ENCODE peak calls at places on chromosomes 16 and 17, in six cellular contexts. O, U, E, G, D and I are unnamed samples.

GRCh38 chr16:66135376-66135775 is 231.1 kb upstream of the CDH5 start:
- DNase-seq in O (no peak), U (peak), E (no peak), G (no peak), D (peak), I (no peak)

GRCh38 chr17:15883617-15884111 is 61.3 kb upstream of the ADORA2B start:
- DNase-seq in O (peak), U (no peak), E (no peak), G (no peak), D (no peak), I (no peak)

GRCh38 chr17:21177401-21177800 is 36.6 kb downstream of the TMEM11 start:
- DNase-seq in O (no peak), U (no peak), E (peak), G (no peak), D (peak), I (no peak)

GRCh38 chr16:72850021-72850420 is 197.9 kb downstream of the ZFHX3 start:
- DNase-seq in O (no peak), U (no peak), E (no peak), G (no peak), D (peak), I (no peak)

GRCh38 chr17:34527908-34528470 is 51.4 kb upstream of the TMEM132E start:
- DNase-seq in O (no peak), U (no peak), E (no peak), G (peak), D (no peak), I (no peak)

GRCh38 chr17:68906638-68907037 is 48.6 kb downstream of the ABCA8 start:
- DNase-seq in O (no peak), U (no peak), E (no peak), G (no peak), D (no peak), I (no peak)

GRCh38 chr16:68281368-68282063 is 17.2 kb downstream of the SLC7A6 start:
- DNase-seq in O (no peak), U (no peak), E (no peak), G (no peak), D (no peak), I (no peak)

GRCh38 chr17:14805348-14805747 is 459.8 kb downstream of the PMP22 start:
- DNase-seq in O (no peak), U (no peak), E (no peak), G (no peak), D (no peak), I (no peak)

GRCh38 chr17:68777243-68777855 is 176.2 kb upstream of the FAM20A start:
- DNase-seq in O (peak), U (peak), E (no peak), G (peak), D (peak), I (peak)

GRCh38 chr17:28599311-28600184 is 723 bp upstream of the SPAG5 start:
- DNase-seq in O (peak), U (peak), E (peak), G (peak), D (peak), I (no peak)

GRCh38 chr16:89360760-89361435 is 129.5 kb downstream of the ANKRD11 start:
- DNase-seq in O (peak), U (no peak), E (peak), G (no peak), D (no peak), I (no peak)

GRCh38 chr17:40224707-40225092 is 5.6 kb downstream of the WIPF2 start:
- DNase-seq in O (no peak), U (peak), E (no peak), G (no peak), D (peak), I (no peak)

GRCh38 chr17:75896360-75897075 is at the start of gene TRIM65:
- DNase-seq in O (peak), U (peak), E (peak), G (peak), D (peak), I (peak)

GRCh38 chr16:69494993-69495392 is 70.6 kb downstream of the CYB5B start:
- DNase-seq in O (peak), U (no peak), E (peak), G (peak), D (no peak), I (no peak)

GRCh38 chr16:15521390-15521757 is 87.0 kb downstream of the BMERB1 start:
- DNase-seq in O (no peak), U (no peak), E (no peak), G (no peak), D (no peak), I (no peak)

GRCh38 chr17:2083613-2084128 is 28.8 kb downstream of the HIC1 start:
- DNase-seq in O (peak), U (no peak), E (peak), G (no peak), D (no peak), I (no peak)

DNA sequence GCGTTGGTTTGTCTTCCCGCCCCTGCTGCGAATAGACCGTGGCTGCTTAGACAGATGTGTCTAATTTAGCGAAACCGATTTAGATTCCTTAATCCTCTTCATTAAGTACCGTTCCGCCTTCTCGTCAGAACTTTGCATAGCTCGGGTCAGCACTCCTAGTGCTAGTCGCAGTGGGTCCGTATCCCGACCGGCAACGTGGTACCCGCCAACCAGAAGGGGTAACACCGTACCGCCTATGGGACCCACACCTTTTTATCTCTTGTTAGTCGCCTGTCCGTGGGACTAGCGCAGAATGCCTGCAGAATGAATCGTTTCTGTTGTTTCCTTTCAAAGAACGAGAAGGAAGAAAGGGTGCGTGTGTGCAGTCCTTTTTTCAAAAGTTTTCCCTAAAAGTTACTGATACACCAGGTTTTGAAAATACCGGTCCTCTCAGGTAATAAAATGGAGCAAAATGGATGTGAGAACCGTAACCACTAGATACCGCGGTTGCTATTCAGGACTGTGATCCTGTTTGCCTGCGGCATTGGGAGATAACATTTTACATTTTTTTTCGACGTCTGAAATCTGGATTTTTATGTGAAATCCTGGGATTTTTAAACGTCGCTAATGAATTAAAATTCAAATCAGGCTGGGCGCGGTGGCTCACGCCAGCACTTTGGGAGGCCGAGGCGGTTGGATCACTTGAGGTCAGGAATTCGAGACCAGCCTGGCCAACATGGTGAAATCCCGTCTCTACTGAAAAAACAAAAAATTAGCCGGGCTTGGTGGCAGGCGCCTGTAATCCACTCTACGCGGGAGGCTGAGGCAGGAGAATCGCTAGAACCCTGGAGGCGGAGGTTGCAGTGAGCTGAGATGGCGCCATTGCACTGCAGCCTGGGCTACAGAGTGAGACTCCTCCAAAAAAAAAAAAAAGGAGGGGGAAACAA is 998 bp upstream of the SRSF1 start:
- DNase-seq in O (peak), U (no peak), E (peak), G (no peak), D (no peak), I (no peak)
- TF ChIP-seq CTCF in O (no peak), U (no peak), E (no peak), G (no peak), D (no peak), I (no peak)

GRCh38 chr17:79107499-79108231 is 33.0 kb downstream of the ENGASE start:
- DNase-seq in O (no peak), U (no peak), E (no peak), G (no peak), D (no peak), I (no peak)

GRCh38 chr17:79108870-79109269 is 34.2 kb downstream of the ENGASE start:
- DNase-seq in O (no peak), U (no peak), E (no peak), G (no peak), D (no peak), I (no peak)

GRCh38 chr17:79111097-79111496 is 36.5 kb downstream of the ENGASE start:
- DNase-seq in O (no peak), U (no peak), E (no peak), G (no peak), D (no peak), I (no peak)

GRCh38 chr17:79108232-79108850 is 33.7 kb downstream of the ENGASE start:
- DNase-seq in O (no peak), U (no peak), E (no peak), G (no peak), D (no peak), I (no peak)

DNA sequence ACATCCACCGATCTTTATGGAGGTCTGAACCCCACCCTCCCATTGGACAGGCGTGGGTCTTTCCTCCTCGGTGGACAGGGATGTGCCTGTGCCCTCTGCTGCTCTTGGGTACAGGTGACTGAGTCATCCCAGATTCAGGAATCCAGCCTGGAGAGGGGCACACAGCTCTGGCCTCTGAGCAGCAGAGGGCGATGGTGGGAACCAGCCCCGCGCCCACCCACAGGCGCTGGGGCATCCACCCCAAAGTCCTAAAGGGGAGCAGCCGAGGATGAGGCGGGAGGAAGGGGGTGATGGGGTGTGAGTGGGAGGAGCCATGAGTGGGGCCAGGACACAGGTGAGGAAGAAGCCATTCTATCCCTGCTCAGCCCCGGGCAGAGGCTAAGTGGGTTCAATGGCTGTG is 35.0 kb downstream of the ENGASE start:
- DNase-seq in O (no peak), U (no peak), E (no peak), G (no peak), D (no peak), I (no peak)
- TF ChIP-seq CTCF in O (no peak), U (no peak), E (no peak), G (peak), D (no peak), I (no peak)

GRCh38 chr17:59299400-59300092 is 31.9 kb upstream of the YPEL2 start:
- DNase-seq in O (no peak), U (no peak), E (no peak), G (no peak), D (no peak), I (no peak)

GRCh38 chr17:59300941-59301340 is 30.5 kb upstream of the YPEL2 start:
- DNase-seq in O (no peak), U (no peak), E (no peak), G (no peak), D (no peak), I (no peak)

GRCh38 chr17:59296190-59296589 is 35.3 kb upstream of the YPEL2 start:
- DNase-seq in O (no peak), U (no peak), E (no peak), G (no peak), D (no peak), I (no peak)

DNA sequence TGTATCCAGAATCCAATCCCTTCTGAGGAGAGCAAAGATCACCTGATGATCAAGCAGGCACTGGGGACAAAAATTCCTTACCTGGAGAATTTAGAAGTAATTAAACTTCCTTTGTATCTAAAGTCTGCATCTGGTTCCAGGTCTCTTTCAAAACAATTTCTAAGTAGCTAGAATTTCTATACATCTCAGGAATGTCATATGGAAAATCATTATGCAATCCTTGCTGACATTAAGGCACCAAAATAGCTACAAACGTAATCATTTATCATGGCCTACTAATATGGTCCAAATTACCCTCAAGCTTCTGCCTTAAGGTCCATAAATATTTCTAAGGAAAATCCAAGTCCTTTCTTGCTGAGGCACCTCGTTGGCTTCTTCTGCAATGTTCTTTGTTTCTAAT is 32.9 kb upstream of the YPEL2 start:
- DNase-seq in O (no peak), U (no peak), E (no peak), G (no peak), D (no peak), I (no peak)
- TF ChIP-seq CTCF in O (no peak), U (no peak), E (no peak), G (no peak), D (no peak), I (no peak)

DNA sequence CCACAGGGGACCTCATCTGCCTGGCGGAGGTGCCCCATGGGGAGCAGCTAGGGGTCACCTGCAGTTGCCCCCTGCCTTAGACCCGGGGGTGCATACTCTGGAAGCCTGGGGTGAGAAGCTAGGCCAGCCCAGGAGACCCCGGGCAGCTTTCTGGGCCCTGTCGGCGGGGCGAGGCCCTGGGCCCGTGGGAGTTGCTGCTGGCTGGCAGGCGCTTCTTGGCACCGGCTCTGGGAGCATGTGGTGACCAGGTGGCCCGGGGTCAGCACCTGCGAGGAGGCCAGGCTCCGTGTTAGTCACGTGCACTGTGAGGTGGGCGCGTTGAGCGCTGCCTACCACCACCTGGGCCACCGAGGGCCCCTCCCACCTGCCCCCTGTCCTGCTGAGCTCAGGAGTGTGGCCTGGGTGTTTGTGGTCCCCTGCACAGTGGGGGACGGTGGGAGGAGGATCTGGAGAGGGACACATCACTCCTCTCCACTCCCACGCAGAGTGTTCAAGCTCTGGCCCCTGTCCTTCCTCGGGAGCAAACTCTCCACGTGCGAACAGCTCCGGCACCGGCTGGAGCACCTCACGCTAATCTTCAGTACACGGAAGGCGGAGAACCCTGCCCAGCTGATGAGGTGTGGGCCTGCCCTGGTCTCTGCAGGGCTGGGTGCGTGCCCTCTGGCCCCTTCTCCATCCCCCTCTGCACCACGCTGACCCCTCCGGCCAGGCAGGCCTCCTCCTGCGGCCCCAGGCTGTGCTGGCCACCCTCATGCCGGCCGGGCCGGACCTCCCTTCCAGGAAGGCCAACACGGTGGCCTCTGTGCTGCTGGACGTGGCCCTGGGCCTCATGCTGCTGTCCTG is 5.8 kb downstream of the PIGQ start:
- DNase-seq in O (no peak), U (no peak), E (no peak), G (no peak), D (no peak), I (no peak)
- TF ChIP-seq CTCF in O (no peak), U (no peak), E (no peak), G (no peak), D (no peak), I (no peak)

GRCh38 chr17:48244121-48244711 is 136.7 kb downstream of the SNX11 start:
- DNase-seq in O (peak), U (no peak), E (no peak), G (no peak), D (no peak), I (no peak)
- TF ChIP-seq CTCF in O (no peak), U (no peak), E (no peak), G (no peak), D (no peak), I (no peak)

GRCh38 chr16:27221576-27222498 is 18.5 kb downstream of the KDM8 start:
- DNase-seq in O (no peak), U (no peak), E (peak), G (no peak), D (no peak), I (no peak)

GRCh38 chr16:27223701-27224100 is 20.4 kb downstream of the KDM8 start:
- DNase-seq in O (no peak), U (no peak), E (peak), G (no peak), D (no peak), I (no peak)

GRCh38 chr16:27222499-27223225 is 19.3 kb downstream of the KDM8 start:
- DNase-seq in O (no peak), U (peak), E (peak), G (peak), D (no peak), I (no peak)

GRCh38 chr16:27224271-27224737 is 21.0 kb downstream of the KDM8 start:
- DNase-seq in O (no peak), U (no peak), E (peak), G (no peak), D (no peak), I (no peak)

DNA sequence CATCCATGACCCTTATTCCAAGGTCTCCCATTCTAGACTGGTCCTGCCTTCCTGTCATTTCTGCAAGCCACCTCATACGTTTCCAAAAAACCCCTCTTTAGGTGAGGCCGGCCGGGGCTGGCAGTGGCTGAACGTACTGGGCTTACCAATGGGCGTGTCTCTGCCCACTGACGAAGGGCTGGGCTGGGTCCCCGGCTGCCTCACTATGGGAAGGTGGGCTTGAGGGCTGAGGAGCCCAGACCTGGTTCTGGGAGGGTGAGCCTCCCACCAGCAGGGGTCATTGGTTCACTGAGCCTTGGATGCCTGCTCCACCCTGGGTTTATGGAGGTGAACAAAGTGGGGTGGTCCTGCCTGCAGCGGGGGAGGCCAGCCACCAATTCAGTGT is 19.9 kb downstream of the KDM8 start:
- DNase-seq in O (no peak), U (no peak), E (peak), G (no peak), D (no peak), I (no peak)
- TF ChIP-seq CTCF in O (no peak), U (no peak), E (peak), G (peak), D (no peak), I (no peak)

GRCh38 chr17:50697663-50698272 is 9.9 kb downstream of the ANKRD40 start:
- DNase-seq in O (no peak), U (no peak), E (no peak), G (no peak), D (no peak), I (no peak)
- TF ChIP-seq CTCF in O (no peak), U (no peak), E (no peak), G (peak), D (no peak), I (no peak)

GRCh38 chr16:85566502-85567100 is 46.5 kb upstream of the GSE1 start:
- DNase-seq in O (peak), U (no peak), E (no peak), G (no peak), D (no peak), I (peak)
- TF ChIP-seq CTCF in O (no peak), U (no peak), E (no peak), G (peak), D (no peak), I (peak)

DNA sequence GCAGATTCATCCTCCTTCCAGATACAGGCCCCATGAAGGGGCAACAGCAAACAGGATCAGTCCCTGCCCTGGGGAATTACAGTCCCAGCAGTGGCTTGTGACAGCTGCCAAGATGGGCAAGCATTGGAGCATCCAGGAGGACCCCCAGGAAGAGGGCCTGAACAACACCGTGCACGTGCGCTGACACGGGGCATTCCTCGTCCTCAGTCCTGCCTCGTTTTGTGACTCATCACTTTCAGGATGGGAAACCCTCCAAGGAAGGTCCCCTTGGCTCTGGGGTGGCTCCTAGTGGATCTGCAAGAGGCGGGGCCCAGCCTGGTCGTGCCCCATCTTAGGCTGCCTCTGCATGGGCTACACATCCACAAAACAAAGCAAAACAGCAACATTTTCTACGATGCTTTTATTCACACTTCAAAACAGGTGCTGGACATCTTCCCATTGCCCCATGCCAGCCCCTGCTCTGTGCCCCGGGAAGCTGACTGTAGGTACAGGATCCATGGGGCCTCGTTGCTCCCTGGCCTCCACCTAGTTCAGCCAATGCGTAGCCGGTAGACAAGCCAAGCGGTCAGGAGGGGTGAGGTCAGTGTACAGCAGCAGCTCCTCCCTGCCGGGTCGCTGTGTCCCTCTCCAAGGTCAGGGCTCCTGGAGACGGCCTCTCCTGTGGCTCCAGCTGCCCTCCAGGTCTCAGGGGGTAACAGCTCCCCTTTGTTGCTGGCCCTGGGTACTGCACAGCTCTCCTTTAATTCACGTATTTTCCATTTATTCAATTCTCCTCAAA is 32.3 kb downstream of the ACTG1 start:
- DNase-seq in O (no peak), U (no peak), E (no peak), G (no peak), D (peak), I (no peak)
- TF ChIP-seq CTCF in O (no peak), U (no peak), E (no peak), G (no peak), D (no peak), I (no peak)